ENCODE peak calls at places on chromosomes 13 and 19, in four cellular contexts. One of them, this sample, is unnamed.

GRCh38 chr19:16957151-16957662 is 68.4 kb downstream of the F2RL3 start:
- DNase-seq in CD4-positive, CD25-positive, alpha-beta regulatory T cell: no peak
- DNase-seq in Jurkat, Clone E6-1: no peak
- DNase-seq in activated CD8-positive, alpha-beta memory T cell treated with anti-CD3 and anti-CD28 coated beads for 48 hours: no peak
- DNase-seq in this sample: no peak

GRCh38 chr19:9848761-9849160 is 13.6 kb downstream of the PIN1 start:
- DNase-seq in activated CD8-positive, alpha-beta memory T cell treated with anti-CD3 and anti-CD28 coated beads for 48 hours: no peak
- DNase-seq in Jurkat, Clone E6-1: no peak
- DNase-seq in CD4-positive, CD25-positive, alpha-beta regulatory T cell: no peak
- DNase-seq in this sample: no peak

GRCh38 chr13:40878321-40878720 is 88.9 kb downstream of the SLC25A15 start:
- DNase-seq in Jurkat, Clone E6-1: no peak
- DNase-seq in CD4-positive, CD25-positive, alpha-beta regulatory T cell: no peak
- DNase-seq in activated CD8-positive, alpha-beta memory T cell treated with anti-CD3 and anti-CD28 coated beads for 48 hours: no peak
- DNase-seq in this sample: no peak

GRCh38 chr13:60267498-60268202 is 103.9 kb upstream of the DIAPH3 start:
- DNase-seq in Jurkat, Clone E6-1: no peak
- DNase-seq in CD4-positive, CD25-positive, alpha-beta regulatory T cell: peak; percentile 8
- DNase-seq in activated CD8-positive, alpha-beta memory T cell treated with anti-CD3 and anti-CD28 coated beads for 48 hours: no peak
- DNase-seq in this sample: peak; percentile 54

GRCh38 chr13:30341815-30342570 is 34.6 kb upstream of the KATNAL1 start:
- DNase-seq in activated CD8-positive, alpha-beta memory T cell treated with anti-CD3 and anti-CD28 coated beads for 48 hours: no peak
- DNase-seq in Jurkat, Clone E6-1: no peak
- DNase-seq in CD4-positive, CD25-positive, alpha-beta regulatory T cell: no peak
- DNase-seq in this sample: peak; percentile 31

GRCh38 chr13:109412232-109412935 is 374.0 kb downstream of the IRS2 start:
- DNase-seq in activated CD8-positive, alpha-beta memory T cell treated with anti-CD3 and anti-CD28 coated beads for 48 hours: no peak
- DNase-seq in Jurkat, Clone E6-1: no peak
- DNase-seq in CD4-positive, CD25-positive, alpha-beta regulatory T cell: no peak
- DNase-seq in this sample: no peak

GRCh38 chr19:15197275-15198005 is 3.4 kb downstream of the NOTCH3 start:
- DNase-seq in activated CD8-positive, alpha-beta memory T cell treated with anti-CD3 and anti-CD28 coated beads for 48 hours: no peak
- DNase-seq in CD4-positive, CD25-positive, alpha-beta regulatory T cell: no peak
- DNase-seq in Jurkat, Clone E6-1: peak; percentile 92
- DNase-seq in this sample: no peak

GRCh38 chr13:93249259-93249917 is 22.8 kb downstream of the GPC6 start:
- DNase-seq in CD4-positive, CD25-positive, alpha-beta regulatory T cell: no peak
- DNase-seq in Jurkat, Clone E6-1: no peak
- DNase-seq in activated CD8-positive, alpha-beta memory T cell treated with anti-CD3 and anti-CD28 coated beads for 48 hours: no peak
- DNase-seq in this sample: no peak

GRCh38 chr13:97356592-97356991 is 77.4 kb upstream of the RAP2A start:
- DNase-seq in CD4-positive, CD25-positive, alpha-beta regulatory T cell: no peak
- DNase-seq in activated CD8-positive, alpha-beta memory T cell treated with anti-CD3 and anti-CD28 coated beads for 48 hours: no peak
- DNase-seq in Jurkat, Clone E6-1: no peak
- DNase-seq in this sample: no peak

GRCh38 chr19:40139533-40140287 is 49.0 kb upstream of the ZNF780A start:
- DNase-seq in Jurkat, Clone E6-1: peak; percentile 49
- DNase-seq in CD4-positive, CD25-positive, alpha-beta regulatory T cell: peak; percentile 50
- DNase-seq in activated CD8-positive, alpha-beta memory T cell treated with anti-CD3 and anti-CD28 coated beads for 48 hours: no peak
- DNase-seq in this sample: no peak

GRCh38 chr19:495440-496332 is 600 bp upstream of the MADCAM1 start:
- DNase-seq in Jurkat, Clone E6-1: no peak
- DNase-seq in CD4-positive, CD25-positive, alpha-beta regulatory T cell: peak; percentile 48
- DNase-seq in activated CD8-positive, alpha-beta memory T cell treated with anti-CD3 and anti-CD28 coated beads for 48 hours: peak; percentile 52
- DNase-seq in this sample: no peak

GRCh38 chr13:28498481-28499115 is 3.7 kb upstream of the FLT1 start:
- DNase-seq in CD4-positive, CD25-positive, alpha-beta regulatory T cell: no peak
- DNase-seq in activated CD8-positive, alpha-beta memory T cell treated with anti-CD3 and anti-CD28 coated beads for 48 hours: no peak
- DNase-seq in Jurkat, Clone E6-1: no peak
- DNase-seq in this sample: no peak

GRCh38 chr19:53818756-53819155 is 5.4 kb downstream of the NLRP12 start:
- DNase-seq in CD4-positive, CD25-positive, alpha-beta regulatory T cell: no peak
- DNase-seq in Jurkat, Clone E6-1: no peak
- DNase-seq in activated CD8-positive, alpha-beta memory T cell treated with anti-CD3 and anti-CD28 coated beads for 48 hours: no peak
- DNase-seq in this sample: no peak

GRCh38 chr13:106859505-106859904 is 291.6 kb upstream of the ARGLU1 start:
- DNase-seq in activated CD8-positive, alpha-beta memory T cell treated with anti-CD3 and anti-CD28 coated beads for 48 hours: no peak
- DNase-seq in Jurkat, Clone E6-1: no peak
- DNase-seq in CD4-positive, CD25-positive, alpha-beta regulatory T cell: no peak
- DNase-seq in this sample: no peak

GRCh38 chr13:21686761-21687391 is 16.0 kb downstream of the FGF9 start:
- DNase-seq in CD4-positive, CD25-positive, alpha-beta regulatory T cell: peak; percentile 53
- DNase-seq in activated CD8-positive, alpha-beta memory T cell treated with anti-CD3 and anti-CD28 coated beads for 48 hours: no peak
- DNase-seq in Jurkat, Clone E6-1: no peak
- DNase-seq in this sample: no peak

GRCh38 chr19:50332264-50333038 is 3.3 kb upstream of the KCNC3 start:
- DNase-seq in Jurkat, Clone E6-1: no peak
- DNase-seq in activated CD8-positive, alpha-beta memory T cell treated with anti-CD3 and anti-CD28 coated beads for 48 hours: no peak
- DNase-seq in CD4-positive, CD25-positive, alpha-beta regulatory T cell: no peak
- DNase-seq in this sample: peak; percentile 77